ENCODE peak calls at places on chromosomes 16 and 17, in six cellular contexts. V is dorsolateral prefrontal cortex; Q is stomach; I is CD8-positive, alpha-beta memory T cell; D is GM23248; E is heart left ventricle. H is an unnamed sample.

GRCh38 chr17:45577571-45578279 is 87.2 kb upstream of the PLEKHM1 start:
- DNase-seq in V (no peak), Q (no peak), I (no peak), D (no peak), E (no peak), H (no peak)

GRCh38 chr16:15757630-15758251 is 99.1 kb downstream of the MYH11 start:
- DNase-seq in V (no peak), Q (no peak), I (no peak), D (no peak), E (no peak), H (no peak)

GRCh38 chr17:76467366-76467765 is at the start of gene AANAT:
- DNase-seq in V (no peak), Q (no peak), I (no peak), D (no peak), E (peak; percentile 50), H (no peak)

GRCh38 chr17:67018429-67019125 is 25.8 kb upstream of the CACNG1 start:
- DNase-seq in V (no peak), Q (no peak), I (no peak), D (no peak), E (no peak), H (no peak)

GRCh38 chr16:397736-398332 is 835 bp downstream of the NME4 start:
- DNase-seq in V (peak; percentile 68), Q (peak; percentile 82), I (no peak), D (peak; percentile 92), E (no peak), H (peak; percentile 50)

GRCh38 chr17:35368086-35368824 is 5.2 kb downstream of the SLFN11 start:
- DNase-seq in V (no peak), Q (no peak), I (peak; percentile 58), D (no peak), E (no peak), H (no peak)

GRCh38 chr16:73448970-73449369 is 401.0 kb upstream of the ZFHX3 start:
- DNase-seq in V (no peak), Q (no peak), I (no peak), D (no peak), E (no peak), H (no peak)

GRCh38 chr17:27751166-27751565 is 49.2 kb downstream of the NOS2 start:
- DNase-seq in V (no peak), Q (no peak), I (no peak), D (no peak), E (no peak), H (no peak)

GRCh38 chr17:61678339-61678738 is 87.3 kb upstream of the NACA2 start:
- DNase-seq in V (no peak), Q (no peak), I (no peak), D (no peak), E (no peak), H (no peak)

GRCh38 chr16:77093999-77094398 is 97.0 kb upstream of the MON1B start:
- DNase-seq in V (no peak), Q (no peak), I (no peak), D (no peak), E (no peak), H (no peak)

GRCh38 chr17:68961204-68961893 is 6.2 kb upstream of the ABCA8 start:
- DNase-seq in V (peak; percentile 40), Q (no peak), I (no peak), D (peak; percentile 10), E (no peak), H (no peak)

GRCh38 chr17:13031718-13032350 is 14.0 kb upstream of the ELAC2 start:
- DNase-seq in V (peak; percentile 38), Q (peak; percentile 53), I (peak; percentile 36), D (peak; percentile 77), E (no peak), H (peak; percentile 28)

GRCh38 chr17:15364615-15365014 is 23.2 kb upstream of the TEKT3 start:
- DNase-seq in V (no peak), Q (no peak), I (no peak), D (peak; percentile 55), E (no peak), H (no peak)

GRCh38 chr17:32875230-32875903 is 1.6 kb downstream of the MYO1D start:
- DNase-seq in V (no peak), Q (no peak), I (no peak), D (no peak), E (no peak), H (no peak)

GRCh38 chr17:52106638-52107261 is 51.8 kb downstream of the CA10 start:
- DNase-seq in V (peak; percentile 71), Q (peak; percentile 50), I (no peak), D (peak; percentile 58), E (no peak), H (peak; percentile 9)

GRCh38 chr16:10923146-10923649 is 19.1 kb downstream of the DEXI start:
- DNase-seq in V (no peak), Q (no peak), I (no peak), D (no peak), E (no peak), H (no peak)

GRCh38 chr17:3735515-3735914 is 11.8 kb downstream of the HASPIN start:
- DNase-seq in V (no peak), Q (no peak), I (no peak), D (no peak), E (no peak), H (no peak)

GRCh38 chr17:78687944-78688343 is 94.1 kb downstream of the CYTH1 start:
- DNase-seq in V (no peak), Q (no peak), I (no peak), D (no peak), E (no peak), H (no peak)

GRCh38 chr17:8887834-8888703 is 20.6 kb upstream of the PIK3R6 start:
- DNase-seq in V (no peak), Q (no peak), I (no peak), D (peak; percentile 68), E (peak; percentile 80), H (peak; percentile 51)

GRCh38 chr17:350706-351435 is 1.7 kb downstream of the RPH3AL start:
- DNase-seq in V (no peak), Q (peak; percentile 76), I (no peak), D (peak; percentile 17), E (peak; percentile 89), H (no peak)

GRCh38 chr16:90018297-90019200 is 707 bp downstream of the DBNDD1 start:
- DNase-seq in V (no peak), Q (peak; percentile 64), I (no peak), D (peak; percentile 24), E (peak; percentile 67), H (no peak)

GRCh38 chr16:27867122-27868110 is 196.1 kb downstream of the GSG1L start:
- DNase-seq in V (peak; percentile 49), Q (peak; percentile 53), I (peak; percentile 48), D (peak; percentile 85), E (no peak), H (peak; percentile 75)

GRCh38 chr17:50452627-50453300 is 15.9 kb downstream of the CHAD start:
- DNase-seq in V (no peak), Q (no peak), I (no peak), D (peak; percentile 35), E (no peak), H (no peak)

GRCh38 chr17:57567278-57567677 is 177.8 kb downstream of the CCDC182 start:
- DNase-seq in V (no peak), Q (no peak), I (no peak), D (no peak), E (no peak), H (no peak)

GRCh38 chr16:84673203-84673535 is 24.9 kb downstream of the KLHL36 start:
- DNase-seq in V (no peak), Q (no peak), I (no peak), D (peak; percentile 12), E (no peak), H (no peak)

GRCh38 chr17:69716571-69716970 is 302.1 kb downstream of the MAP2K6 start:
- DNase-seq in V (no peak), Q (no peak), I (no peak), D (peak; percentile 53), E (no peak), H (no peak)

GRCh38 chr17:44829558-44830358 is at the start of gene GJC1:
- DNase-seq in V (no peak), Q (no peak), I (no peak), D (peak; percentile 62), E (peak; percentile 77), H (no peak)

GRCh38 chr16:26129997-26130396 is 438.2 kb downstream of the HS3ST4 start:
- DNase-seq in V (no peak), Q (no peak), I (no peak), D (no peak), E (no peak), H (no peak)

GRCh38 chr16:69721441-69721957 is 4.9 kb downstream of the NQO1 start:
- DNase-seq in V (no peak), Q (no peak), I (no peak), D (no peak), E (no peak), H (no peak)
- H3K4me3 ChIP-seq in V (no peak overlapping the region), Q (no peak overlapping the region), I (no peak overlapping the region), D (no peak overlapping the region), E (no peak overlapping the region), H (no peak overlapping the region)

GRCh38 chr17:1976683-1977064 is 48.5 kb downstream of the RTN4RL1 start:
- DNase-seq in V (no peak), Q (no peak), I (no peak), D (no peak), E (no peak), H (no peak)
- H3K27me3 ChIP-seq in V (peaks cover 8% of the 10 kb centered on the region), Q (no peaks in the 10 kb centered on the region), I (no peaks in the 10 kb centered on the region), D (peaks cover 25% of the 10 kb centered on the region), E (no peaks in the 10 kb centered on the region), H (peaks cover 25% of the 10 kb centered on the region)

DNA sequence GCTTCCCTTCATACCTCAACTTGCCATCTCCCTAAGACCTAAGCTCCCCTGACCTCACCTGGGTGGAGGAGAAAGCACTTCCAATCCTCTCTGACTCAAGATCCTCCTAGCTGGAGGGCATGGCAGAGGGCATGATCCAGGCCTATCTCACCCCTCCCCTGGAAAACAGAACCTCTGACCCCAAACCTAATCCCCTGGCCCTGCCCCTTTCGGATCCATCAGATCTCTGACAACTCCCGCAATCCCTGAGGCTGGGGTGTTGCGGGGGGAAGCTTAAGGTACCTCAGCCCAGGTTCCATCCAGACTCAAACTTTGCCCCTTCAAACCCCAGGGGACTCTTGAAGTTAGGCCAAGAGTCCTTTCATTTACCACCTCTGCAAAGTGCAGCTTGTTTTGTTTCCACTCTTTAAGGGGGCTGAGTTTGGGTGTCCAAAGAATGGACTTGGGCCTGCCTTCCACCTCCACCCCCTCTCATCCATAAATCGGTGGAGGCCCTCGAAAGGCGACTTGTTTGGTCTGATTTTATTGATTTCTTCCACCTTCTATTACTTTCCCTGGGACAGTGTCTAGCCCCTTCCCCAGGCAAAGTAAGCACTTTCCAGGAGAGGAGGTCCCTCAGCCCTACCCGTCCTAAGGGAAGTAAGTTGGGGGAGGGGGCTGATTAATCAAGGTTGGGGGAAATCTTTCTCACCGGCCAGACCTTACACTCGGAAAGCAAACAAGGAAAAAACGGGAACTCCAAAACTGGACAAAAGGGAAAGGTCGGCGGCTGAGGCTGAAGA is 2.6 kb downstream of the EPOP start:
- DNase-seq in V (no peak), Q (no peak), I (no peak), D (no peak), E (no peak), H (no peak)
- H3K4me3 ChIP-seq in V (no peak overlapping the region), Q (no peak overlapping the region), I (no peak overlapping the region), D (no peak overlapping the region), E (no peak overlapping the region), H (no peak overlapping the region)

DNA sequence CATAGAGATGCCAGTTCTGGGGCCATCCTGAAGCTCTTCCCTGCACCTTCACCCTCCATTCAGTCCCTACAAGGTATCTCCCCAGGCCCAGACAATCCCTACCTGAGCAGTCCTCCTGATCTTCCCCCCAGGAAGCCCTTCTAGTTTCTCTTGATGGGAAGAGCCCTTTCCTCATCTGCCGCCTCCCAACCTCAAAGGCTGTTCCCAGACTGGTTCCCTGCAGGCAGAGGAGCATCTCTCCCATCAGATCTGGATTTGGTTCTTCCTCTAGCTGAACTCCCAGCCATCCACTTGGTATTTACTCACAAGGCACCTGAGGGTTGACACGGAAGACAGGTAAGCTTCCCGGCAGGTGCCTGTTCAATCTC is 24.6 kb upstream of the PHB1 start:
- DNase-seq in V (no peak), Q (no peak), I (no peak), D (no peak), E (no peak), H (no peak)
- H3K27me3 ChIP-seq in V (peaks cover 19% of the 10 kb centered on the region), Q (no peaks in the 10 kb centered on the region), I (peaks cover 7% of the 10 kb centered on the region), D (peaks cover 38% of the 10 kb centered on the region), E (peaks cover 4% of the 10 kb centered on the region), H (peaks cover 22% of the 10 kb centered on the region)

H was measured in brain microvascular endothelial cell.